ENCODE peak calls at places on chromosomes 12 and 14, in seven cellular contexts. G, T, D, I, W, M and S are unnamed samples.

GRCh38 chr14:80751285-80751684 is 190.3 kb downstream of the CEP128 start:
- DNase-seq in G (no peak), T (no peak), D (no peak), I (no peak), W (no peak), M (no peak), S (no peak)

GRCh38 chr12:105025890-105026289 is 39.8 kb downstream of the NOPCHAP1 start:
- DNase-seq in G (no peak), T (peak; percentile 60), D (no peak), I (peak; percentile 76), W (no peak), M (peak; percentile 24), S (no peak)

GRCh38 chr14:86057018-86057667 is 527.2 kb downstream of the FLRT2 start:
- DNase-seq in G (no peak), T (no peak), D (no peak), I (no peak), W (peak; percentile 66), M (no peak), S (no peak)

GRCh38 chr14:92647499-92648279 is 100.7 kb downstream of the LGMN start:
- DNase-seq in G (no peak), T (no peak), D (no peak), I (no peak), W (no peak), M (no peak), S (no peak)

GRCh38 chr14:104113631-104114420 is 24.6 kb upstream of the KIF26A start:
- DNase-seq in G (no peak), T (peak; percentile 26), D (no peak), I (no peak), W (no peak), M (no peak), S (no peak)

GRCh38 chr12:104671407-104672095 is 214.8 kb downstream of the CHST11 start:
- DNase-seq in G (peak; percentile 88), T (peak; percentile 92), D (peak; percentile 98), I (peak; percentile 92), W (no peak), M (peak; percentile 81), S (peak; percentile 42)

GRCh38 chr14:98227000-98227726 is 1044.8 kb downstream of the BCL11B start:
- DNase-seq in G (peak; percentile 51), T (no peak), D (no peak), I (no peak), W (no peak), M (no peak), S (peak; percentile 11)

GRCh38 chr12:116601933-116602809 is 43.0 kb downstream of the MAP1LC3B2 start:
- DNase-seq in G (no peak), T (no peak), D (no peak), I (no peak), W (no peak), M (no peak), S (no peak)

GRCh38 chr14:35384386-35385041 is 20.0 kb downstream of the NFKBIA start:
- DNase-seq in G (no peak), T (no peak), D (no peak), I (peak; percentile 96), W (no peak), M (peak; percentile 65), S (no peak)

GRCh38 chr14:35383569-35384385 is 20.8 kb downstream of the NFKBIA start:
- DNase-seq in G (no peak), T (no peak), D (no peak), I (no peak), W (no peak), M (no peak), S (no peak)

GRCh38 chr14:35380794-35381193 is 23.8 kb downstream of the NFKBIA start:
- DNase-seq in G (no peak), T (no peak), D (no peak), I (no peak), W (no peak), M (peak; percentile 78), S (no peak)

GRCh38 chr14:35374273-35374681 is 30.3 kb downstream of the NFKBIA start:
- DNase-seq in G (no peak), T (peak; percentile 51), D (peak; percentile 41), I (peak; percentile 83), W (no peak), M (peak; percentile 54), S (no peak)

DNA sequence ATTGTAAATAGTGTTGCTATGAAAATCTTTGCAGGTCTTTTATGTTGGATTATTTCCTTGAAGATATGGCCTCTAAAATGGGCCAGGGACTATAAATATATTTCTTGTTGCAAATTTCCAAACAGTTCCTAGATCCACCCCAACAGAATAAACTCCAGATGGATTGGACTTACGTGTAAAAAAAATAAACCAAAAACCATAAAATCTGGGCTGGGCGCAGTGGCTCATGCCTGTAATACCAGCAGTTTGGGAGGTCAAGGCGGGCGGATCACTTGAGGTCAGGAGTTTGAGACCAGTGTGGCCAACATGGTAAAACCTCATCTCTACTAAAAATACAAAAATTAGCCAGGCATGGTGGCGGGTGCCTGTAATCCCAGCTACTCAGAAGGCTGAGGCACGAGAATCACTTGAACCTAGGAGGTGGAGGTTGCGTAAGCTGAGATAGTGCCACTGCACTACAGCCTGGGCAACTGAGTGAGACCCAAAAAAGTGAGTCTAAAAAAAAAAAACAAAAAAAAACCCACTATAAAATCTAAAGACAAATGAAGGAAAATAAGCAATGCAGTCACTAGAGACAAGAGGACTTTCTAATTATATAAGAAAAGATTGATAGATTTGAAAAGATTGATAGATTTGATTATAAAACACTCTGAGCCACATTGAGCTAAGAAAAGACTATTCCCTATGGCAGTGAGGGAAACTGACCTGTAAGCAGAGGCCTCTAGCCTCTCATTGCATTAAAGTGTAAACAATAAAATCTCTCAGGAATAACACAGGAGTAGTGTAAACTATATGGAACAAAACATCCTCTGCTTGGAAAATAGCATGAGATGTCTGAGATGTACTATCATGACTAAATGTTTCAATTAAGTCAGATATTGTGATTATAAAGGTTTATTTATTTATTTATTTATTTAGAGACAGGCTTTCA is 25.6 kb downstream of the NFKBIA start:
- DNase-seq in G (no peak), T (no peak), D (no peak), I (no peak), W (no peak), M (peak; percentile 67), S (no peak)
- TF ChIP-seq POLR2AphosphoS5 in G (no peak), T (no peak), D (no peak), I (no peak), W (no peak), M (no peak), S (no peak)

GRCh38 chr14:63897706-63898105 is 44.9 kb downstream of the SYNE2 start:
- DNase-seq in G (no peak), T (no peak), D (no peak), I (no peak), W (no peak), M (no peak), S (no peak)
- TF ChIP-seq POLR2AphosphoS5 in G (no peak), T (no peak), D (no peak), I (no peak), W (no peak), M (no peak), S (no peak)

GRCh38 chr12:6333029-6333428 is 8.8 kb downstream of the TNFRSF1A start:
- DNase-seq in G (no peak), T (no peak), D (no peak), I (no peak), W (no peak), M (no peak), S (no peak)
- TF ChIP-seq POLR2AphosphoS5 in G (no peak), T (no peak), D (peak; percentile 25), I (no peak), W (no peak), M (no peak), S (no peak)

GRCh38 chr14:35531960-35532747 is 1.8 kb upstream of the INSM2 start:
- DNase-seq in G (no peak), T (no peak), D (no peak), I (no peak), W (no peak), M (no peak), S (no peak)

GRCh38 chr14:35532783-35533356 is 1.1 kb upstream of the INSM2 start:
- DNase-seq in G (no peak), T (no peak), D (no peak), I (no peak), W (no peak), M (no peak), S (no peak)

GRCh38 chr14:35525695-35526094 is 8.3 kb upstream of the INSM2 start:
- DNase-seq in G (no peak), T (no peak), D (no peak), I (no peak), W (no peak), M (no peak), S (no peak)

DNA sequence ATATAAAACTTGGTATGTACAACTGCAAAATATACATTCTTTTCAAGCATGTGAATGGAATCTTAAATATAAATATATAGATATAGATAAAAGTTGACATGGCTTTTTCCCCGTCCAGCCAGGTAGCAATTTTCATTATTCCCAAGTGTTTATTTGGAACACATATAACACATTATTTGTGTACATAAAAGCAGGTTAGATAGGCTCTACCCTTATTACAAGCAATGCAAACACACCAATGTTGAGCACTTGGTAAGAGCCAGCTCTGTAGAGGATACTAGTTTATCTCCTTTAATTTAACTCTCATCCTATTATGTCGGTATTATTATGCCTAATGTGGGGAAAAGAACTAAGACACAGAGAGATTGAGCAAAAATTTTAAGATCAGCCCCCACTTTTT is 7.0 kb upstream of the INSM2 start:
- DNase-seq in G (no peak), T (no peak), D (no peak), I (no peak), W (no peak), M (no peak), S (no peak)
- TF ChIP-seq POLR2AphosphoS5 in G (no peak), T (no peak), D (no peak), I (no peak), W (no peak), M (no peak), S (no peak)